ENCODE peak calls at places on chromosome 11, in six cellular contexts. O, J, Z, L, K and F are unnamed samples.

GRCh38 chr11:47225552-47226137 is 10.9 kb downstream of the DDB2 start:
- DNase-seq in L (no peak), Z (no peak), K (no peak), O (no peak), J (peak), F (no peak)

GRCh38 chr11:47406896-47407745 is 1.3 kb upstream of the SLC39A13 start:
- DNase-seq in K (no peak), Z (no peak), J (peak), O (peak), L (no peak), F (peak)

GRCh38 chr11:117230286-117230961 is 1.4 kb downstream of the PCSK7 start:
- DNase-seq in Z (no peak), L (no peak), K (no peak), O (no peak), J (peak), F (no peak)

GRCh38 chr11:32635819-32636218 is 52.2 kb downstream of the EIF3M start:
- DNase-seq in Z (no peak), J (no peak), L (no peak), K (no peak), O (no peak), F (no peak)

GRCh38 chr11:131136476-131136875 is 220.2 kb upstream of the SNX19 start:
- DNase-seq in O (no peak), L (no peak), K (no peak), Z (no peak), J (peak), F (no peak)

GRCh38 chr11:11510939-11511338 is 110.9 kb downstream of the GALNT18 start:
- DNase-seq in L (peak), J (peak), K (no peak), O (no peak), Z (no peak), F (no peak)

GRCh38 chr11:68412593-68413475 is 47.7 kb upstream of the PPP6R3 start:
- DNase-seq in Z (no peak), K (no peak), J (peak), O (no peak), L (no peak), F (no peak)

GRCh38 chr11:79471071-79471470 is 30.2 kb upstream of the TENM4 start:
- DNase-seq in J (no peak), Z (no peak), K (no peak), L (no peak), O (no peak), F (peak)

GRCh38 chr11:46133119-46133518 is 11.9 kb upstream of the PHF21A start:
- DNase-seq in K (no peak), Z (no peak), L (no peak), O (no peak), J (no peak), F (no peak)

GRCh38 chr11:45922425-45923082 is at the start of gene LARGE2:
- DNase-seq in O (no peak), L (peak), K (no peak), J (no peak), Z (no peak), F (peak)

GRCh38 chr11:62841361-62842170 is 2.2 kb upstream of the WDR74 start:
- DNase-seq in Z (peak), L (peak), K (peak), O (peak), J (peak), F (peak)
- H2BK5ac ChIP-seq in Z (peak), L (peak), K (peak), O (no peak), J (peak), F (peak)

GRCh38 chr11:16738949-16739262 is 459 bp downstream of the C11orf58 start:
- DNase-seq in Z (no peak), O (no peak), K (no peak), J (no peak), L (no peak), F (no peak)
- H2BK5ac ChIP-seq in Z (peak), O (peak), K (peak), J (peak), L (no peak), F (peak)

GRCh38 chr11:26782220-26782619 is 60.4 kb upstream of the SLC5A12 start:
- DNase-seq in L (no peak), Z (no peak), K (no peak), J (no peak), O (no peak), F (no peak)

GRCh38 chr11:26778000-26778757 is 56.3 kb upstream of the SLC5A12 start:
- DNase-seq in L (no peak), J (peak), Z (no peak), K (no peak), O (no peak), F (no peak)

GRCh38 chr11:26780686-26781085 is 58.8 kb upstream of the SLC5A12 start:
- DNase-seq in Z (no peak), L (no peak), K (no peak), O (no peak), J (peak), F (no peak)

GRCh38 chr11:26779466-26779865 is 57.6 kb upstream of the SLC5A12 start:
- DNase-seq in L (no peak), J (no peak), Z (no peak), K (no peak), O (no peak), F (no peak)

DNA sequence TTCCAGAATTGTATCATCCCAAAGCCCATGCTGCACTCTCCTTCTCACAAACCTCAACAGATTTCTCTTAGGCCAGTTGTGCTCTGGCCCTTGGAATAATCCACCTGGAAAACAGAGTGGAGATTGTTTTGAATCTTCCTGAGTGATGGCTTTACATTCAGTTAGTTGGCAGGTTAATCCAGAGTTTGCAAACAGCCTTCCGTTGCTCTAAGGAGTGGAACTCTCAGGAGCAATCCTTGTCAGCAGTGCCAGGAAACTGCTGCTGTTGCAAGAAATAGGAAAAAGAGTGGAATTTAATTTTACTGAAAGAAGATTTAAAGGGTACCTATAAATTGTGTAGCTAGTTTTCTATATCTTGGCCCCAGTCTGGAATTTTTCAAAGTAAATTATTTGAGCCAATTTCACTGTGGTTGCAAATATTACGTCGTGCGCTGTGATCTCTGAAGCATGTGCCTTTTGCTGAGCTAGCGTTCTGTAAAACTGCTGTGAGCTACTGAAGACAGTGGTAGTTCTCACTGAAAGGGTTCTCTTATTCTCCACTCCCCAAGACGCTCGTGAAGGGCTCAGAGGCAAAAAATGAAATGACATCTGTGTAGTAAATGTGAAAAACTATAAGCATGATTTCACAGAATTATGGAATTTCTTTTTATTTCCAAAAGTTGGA is 55.5 kb upstream of the SLC5A12 start:
- DNase-seq in K (no peak), Z (no peak), L (no peak), O (no peak), J (peak), F (no peak)
- H2BK5ac ChIP-seq in K (no peak), Z (no peak), L (no peak), O (no peak), J (peak), F (no peak)

DNA sequence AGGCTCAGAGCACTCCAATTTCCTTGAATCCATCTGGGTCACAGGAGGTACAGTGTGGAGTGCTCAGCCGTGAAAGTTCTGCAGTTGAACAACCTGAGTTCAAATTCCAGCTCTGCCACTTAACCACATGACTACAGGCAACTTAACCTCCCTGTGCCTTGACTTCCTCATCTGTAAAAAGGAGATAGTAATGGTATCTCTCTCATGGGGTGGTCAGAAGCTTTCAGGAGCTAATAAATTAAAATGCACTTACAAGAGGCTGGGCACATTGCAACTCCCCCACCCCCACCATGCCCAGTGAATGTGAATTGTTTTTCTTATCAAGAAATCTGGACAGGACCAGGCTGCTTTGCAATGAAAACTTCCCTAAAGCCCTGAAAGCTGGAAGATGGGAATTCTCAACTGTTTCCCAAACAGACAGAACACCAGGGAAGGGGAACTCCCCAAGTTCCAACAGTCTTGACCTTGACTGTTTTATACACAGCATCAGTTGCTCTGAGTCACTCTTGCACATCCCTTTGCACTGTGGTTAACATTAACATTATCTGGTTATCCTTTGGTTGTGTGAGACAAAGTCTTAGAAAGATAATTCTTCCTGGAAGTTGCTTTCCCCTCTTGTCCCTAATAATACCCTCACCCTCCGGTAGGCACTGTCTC is 137.0 kb downstream of the SLC1A2 start:
- DNase-seq in J (peak), K (no peak), O (no peak), L (no peak), Z (no peak), F (no peak)
- H2BK5ac ChIP-seq in J (peak), K (no peak), O (no peak), L (no peak), Z (no peak), F (no peak)

GRCh38 chr11:130052556-130052955 is 17.1 kb upstream of the APLP2 start:
- DNase-seq in Z (no peak), J (no peak), K (no peak), L (no peak), O (no peak), F (no peak)

GRCh38 chr11:130049260-130049659 is 20.4 kb upstream of the APLP2 start:
- DNase-seq in K (no peak), Z (no peak), O (no peak), J (no peak), L (no peak), F (no peak)

GRCh38 chr11:130054966-130055365 is 14.7 kb upstream of the APLP2 start:
- DNase-seq in L (no peak), K (no peak), Z (no peak), J (no peak), O (no peak), F (no peak)

GRCh38 chr11:130050272-130050671 is 19.4 kb upstream of the APLP2 start:
- DNase-seq in K (no peak), L (no peak), J (peak), O (no peak), Z (no peak), F (peak)

DNA sequence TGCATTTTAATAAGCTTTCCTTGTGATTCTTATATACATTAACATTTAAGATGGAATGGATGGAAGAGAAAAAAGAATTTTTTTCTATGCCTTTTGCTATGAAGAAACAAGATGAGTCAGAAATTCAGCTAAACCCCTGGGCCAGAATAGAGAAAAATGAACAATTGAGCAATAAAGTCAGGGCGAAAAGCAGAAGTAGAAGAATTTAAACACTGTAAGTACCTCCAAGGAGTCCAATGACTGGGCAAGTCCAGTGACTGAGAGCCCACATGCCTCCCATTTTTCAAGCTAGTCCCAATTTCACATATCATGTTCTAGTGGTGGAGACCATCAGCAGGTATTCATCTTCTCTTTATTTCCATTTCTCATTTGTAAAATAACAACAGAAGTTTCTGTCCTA is 18.6 kb upstream of the APLP2 start:
- DNase-seq in O (no peak), J (peak), K (no peak), L (no peak), Z (peak), F (no peak)
- H2BK5ac ChIP-seq in O (no peak), J (no peak), K (no peak), L (no peak), Z (no peak), F (no peak)

DNA sequence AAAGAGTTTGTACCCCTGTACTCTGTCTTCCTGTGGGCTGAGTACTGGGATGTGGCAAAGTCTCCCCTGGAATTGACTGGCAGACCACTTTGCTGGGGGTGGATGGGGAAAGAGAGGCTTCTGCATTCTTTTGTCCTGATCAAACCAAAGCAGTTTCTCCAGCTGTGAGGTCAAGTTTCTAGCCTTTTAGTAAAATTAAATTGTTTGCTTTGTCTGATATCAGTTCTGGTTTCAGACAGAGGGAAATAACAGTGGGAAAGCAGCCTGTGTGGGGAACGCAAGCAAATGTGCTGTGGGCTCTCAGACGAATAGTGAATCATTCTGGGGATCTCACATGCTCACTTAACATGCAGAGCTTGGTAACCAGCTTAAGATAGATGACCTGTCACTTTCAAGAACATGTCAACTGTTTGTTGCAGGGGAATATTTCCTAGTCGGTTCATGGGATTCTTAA is 151.6 kb downstream of the FAT3 start:
- DNase-seq in J (peak), K (no peak), O (no peak), L (no peak), Z (no peak), F (peak)
- H2BK5ac ChIP-seq in J (no peak), K (no peak), O (no peak), L (no peak), Z (no peak), F (no peak)

DNA sequence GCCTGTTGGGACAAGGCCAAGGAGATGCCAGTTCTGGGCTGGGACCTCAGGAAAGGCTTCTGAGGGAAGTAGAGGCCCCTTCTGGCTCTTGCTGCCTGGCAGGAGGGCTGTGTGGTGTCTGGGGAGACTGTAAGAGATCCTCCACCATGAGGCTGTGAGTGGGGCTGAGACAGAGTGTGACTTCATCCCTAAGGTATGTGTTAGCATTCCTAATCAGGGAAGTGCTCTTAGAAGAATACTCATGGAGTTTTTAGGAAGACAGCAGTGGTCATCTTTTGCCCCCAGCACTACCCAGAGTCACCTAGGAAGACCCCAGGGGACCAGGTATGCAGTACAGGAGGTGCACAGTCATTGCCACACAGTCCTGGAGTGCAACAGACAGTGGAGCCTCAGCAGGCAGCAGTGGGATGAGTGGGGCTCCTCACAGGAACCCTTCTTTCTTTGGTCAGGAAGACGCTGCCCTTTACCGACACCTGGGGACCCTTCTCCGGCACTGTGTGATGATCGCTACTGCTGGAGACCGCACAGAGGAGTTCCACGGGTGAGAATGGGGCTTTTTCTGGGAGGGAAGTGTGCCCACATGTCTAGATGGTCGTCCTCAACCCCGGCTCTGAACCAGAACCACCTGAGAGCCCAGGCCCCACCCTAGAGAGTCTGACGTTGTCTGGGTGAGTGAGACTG is 2.8 kb downstream of the RIC8A start:
- DNase-seq in K (no peak), L (no peak), Z (peak), J (peak), O (no peak), F (peak)
- H2BK5ac ChIP-seq in K (no peak), L (no peak), Z (peak), J (peak), O (no peak), F (no peak)

GRCh38 chr11:16982256-16982671 is 31.9 kb downstream of the PLEKHA7 start:
- DNase-seq in L (no peak), Z (peak), O (no peak), K (no peak), J (no peak), F (no peak)

GRCh38 chr11:16981651-16982194 is 32.5 kb downstream of the PLEKHA7 start:
- DNase-seq in O (peak), J (peak), K (peak), L (peak), Z (peak), F (peak)

GRCh38 chr11:16978021-16978370 is 36.2 kb downstream of the PLEKHA7 start:
- DNase-seq in O (no peak), J (no peak), L (no peak), K (no peak), Z (no peak), F (no peak)

GRCh38 chr11:16977136-16978020 is 36.8 kb downstream of the PLEKHA7 start:
- DNase-seq in O (no peak), K (no peak), L (no peak), Z (no peak), J (no peak), F (no peak)

GRCh38 chr11:16979708-16980622 is 34.2 kb downstream of the PLEKHA7 start:
- DNase-seq in J (no peak), O (no peak), L (no peak), Z (no peak), K (no peak), F (no peak)
- H2BK5ac ChIP-seq in J (no peak), O (no peak), L (no peak), Z (peak), K (no peak), F (no peak)

GRCh38 chr11:2825261-2825885 is 60.2 kb downstream of the CDKN1C start:
- DNase-seq in J (peak), L (no peak), Z (peak), K (no peak), O (no peak), F (no peak)

GRCh38 chr11:2827256-2827655 is 58.3 kb downstream of the CDKN1C start:
- DNase-seq in L (no peak), J (peak), K (no peak), Z (peak), O (no peak), F (no peak)

GRCh38 chr11:2825886-2826678 is 59.5 kb downstream of the CDKN1C start:
- DNase-seq in J (peak), Z (peak), K (peak), L (peak), O (no peak), F (peak)

GRCh38 chr11:2826679-2827056 is 58.9 kb downstream of the CDKN1C start:
- DNase-seq in L (no peak), O (no peak), Z (no peak), J (no peak), K (no peak), F (peak)

GRCh38 chr11:2824851-2825250 is 60.7 kb downstream of the CDKN1C start:
- DNase-seq in L (no peak), O (no peak), Z (no peak), K (no peak), J (no peak), F (no peak)
- H2BK5ac ChIP-seq in L (no peak), O (no peak), Z (peak), K (no peak), J (peak), F (no peak)

GRCh38 chr11:66112041-66112491 is 42.0 kb downstream of the PACS1 start:
- DNase-seq in O (peak), J (no peak), Z (no peak), K (no peak), L (no peak), F (peak)
- H2BK5ac ChIP-seq in O (no peak), J (peak), Z (peak), K (no peak), L (no peak), F (no peak)